ENCODE peak calls at places on chromosomes 16 and 17, in seven cellular contexts. H is lower leg skin, Q is AG04449, Z is progenitor cell of endocrine pancreas, L is kidney, O is RWPE1, R is GM12865. P is an unnamed sample.

GRCh38 chr17:17446666-17447155 is 30.1 kb upstream of the MED9 start:
- DNase-seq in R (no peak), Z (no peak), H (no peak), O (no peak), Q (no peak), L (no peak), P (no peak)

GRCh38 chr17:77449908-77450741 is 309.4 kb downstream of the SEC14L1 start:
- DNase-seq in L (no peak), H (peak), Z (no peak), Q (no peak), R (peak), O (peak), P (no peak)

GRCh38 chr16:426115-426905 is 861 bp downstream of the RAB11FIP3 start:
- DNase-seq in O (peak), L (no peak), H (no peak), Z (peak), R (peak), Q (no peak), P (no peak)

GRCh38 chr16:72894291-72895151 is 153.4 kb downstream of the ZFHX3 start:
- DNase-seq in Q (no peak), H (no peak), O (no peak), R (no peak), L (no peak), Z (no peak), P (peak)

GRCh38 chr16:66275795-66276428 is 90.6 kb upstream of the CDH5 start:
- DNase-seq in L (no peak), R (peak), Q (no peak), O (peak), Z (peak), H (no peak), P (no peak)

GRCh38 chr17:2700031-2700490 is 11.5 kb downstream of the CLUH start:
- DNase-seq in H (no peak), O (no peak), Q (no peak), Z (no peak), R (no peak), L (peak), P (peak)

GRCh38 chr17:65176646-65177409 is 39.7 kb downstream of the RGS9 start:
- DNase-seq in O (no peak), H (no peak), R (no peak), L (no peak), Q (no peak), Z (no peak), P (no peak)

GRCh38 chr17:57408064-57408811 is 151.9 kb downstream of the MSI2 start:
- DNase-seq in L (no peak), O (no peak), Q (no peak), Z (no peak), R (no peak), H (no peak), P (no peak)

GRCh38 chr17:62859146-62859545 is 51.0 kb upstream of the MARCHF10 start:
- DNase-seq in L (no peak), O (no peak), H (peak), Q (no peak), R (no peak), Z (no peak), P (no peak)

GRCh38 chr17:44071772-44072171 is 1.2 kb downstream of the G6PC3 start:
- DNase-seq in R (no peak), Q (no peak), O (no peak), Z (no peak), L (peak), H (peak), P (no peak)

GRCh38 chr16:27820646-27821345 is 242.7 kb downstream of the GSG1L start:
- DNase-seq in Z (no peak), H (no peak), O (no peak), R (no peak), Q (no peak), L (no peak), P (peak)

GRCh38 chr17:31388770-31389672 is 2.5 kb upstream of the RAB11FIP4 start:
- DNase-seq in Q (no peak), R (peak), L (no peak), Z (no peak), O (peak), H (no peak), P (no peak)

GRCh38 chr17:80204626-80205468 is 15.3 kb downstream of the SGSH start:
- DNase-seq in Q (no peak), O (no peak), Z (no peak), R (no peak), L (no peak), H (no peak), P (no peak)

GRCh38 chr17:80202197-80202596 is 17.9 kb downstream of the SGSH start:
- DNase-seq in Z (no peak), R (no peak), L (peak), H (no peak), O (no peak), Q (no peak), P (no peak)

GRCh38 chr17:80208050-80208449 is 12.1 kb downstream of the SGSH start:
- DNase-seq in H (no peak), L (no peak), Q (no peak), Z (no peak), R (no peak), O (no peak), P (peak)

GRCh38 chr17:80201446-80201845 is 18.7 kb downstream of the SGSH start:
- DNase-seq in H (no peak), Z (no peak), O (no peak), R (no peak), L (no peak), Q (no peak), P (no peak)

GRCh38 chr17:80203448-80204092 is 16.6 kb downstream of the SGSH start:
- DNase-seq in L (peak), R (no peak), H (no peak), Z (no peak), O (no peak), Q (no peak), P (no peak)
- TF ChIP-seq CTCF in L (no peak), R (no peak), H (no peak), Z (no peak), O (no peak), Q (no peak), P (no peak)

GRCh38 chr16:22191089-22191965 is 14.8 kb upstream of the EEF2K start:
- DNase-seq in Z (peak), O (peak), R (peak), Q (peak), L (peak), H (peak), P (peak)

GRCh38 chr16:22192261-22193133 is 13.6 kb upstream of the EEF2K start:
- DNase-seq in Z (no peak), L (peak), R (peak), O (peak), H (peak), Q (no peak), P (no peak)

GRCh38 chr16:22191966-22192260 is 14.2 kb upstream of the EEF2K start:
- DNase-seq in R (peak), Z (no peak), Q (no peak), O (no peak), L (no peak), H (no peak), P (no peak)

GRCh38 chr16:22194707-22195444 is 11.2 kb upstream of the EEF2K start:
- DNase-seq in R (peak), O (no peak), Q (no peak), L (no peak), Z (no peak), H (no peak), P (no peak)

DNA sequence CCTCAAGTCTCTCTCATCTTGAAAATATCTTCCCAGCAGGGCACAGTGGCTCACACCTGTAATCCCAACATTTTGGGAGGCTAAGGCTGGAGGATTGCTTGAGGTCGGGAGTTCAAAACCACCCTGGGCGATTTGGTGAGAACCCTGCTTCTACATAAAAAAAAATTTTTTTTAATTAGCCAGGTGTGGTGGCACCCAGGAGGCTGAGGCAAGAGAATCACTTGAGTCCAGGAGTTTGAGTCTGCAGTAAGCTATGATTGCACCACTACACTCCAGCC is 13.0 kb upstream of the EEF2K start:
- DNase-seq in R (no peak), O (no peak), Z (no peak), L (no peak), H (no peak), Q (no peak), P (no peak)
- TF ChIP-seq CTCF in R (no peak), O (no peak), Z (no peak), L (no peak), H (no peak), Q (no peak), P (no peak)

DNA sequence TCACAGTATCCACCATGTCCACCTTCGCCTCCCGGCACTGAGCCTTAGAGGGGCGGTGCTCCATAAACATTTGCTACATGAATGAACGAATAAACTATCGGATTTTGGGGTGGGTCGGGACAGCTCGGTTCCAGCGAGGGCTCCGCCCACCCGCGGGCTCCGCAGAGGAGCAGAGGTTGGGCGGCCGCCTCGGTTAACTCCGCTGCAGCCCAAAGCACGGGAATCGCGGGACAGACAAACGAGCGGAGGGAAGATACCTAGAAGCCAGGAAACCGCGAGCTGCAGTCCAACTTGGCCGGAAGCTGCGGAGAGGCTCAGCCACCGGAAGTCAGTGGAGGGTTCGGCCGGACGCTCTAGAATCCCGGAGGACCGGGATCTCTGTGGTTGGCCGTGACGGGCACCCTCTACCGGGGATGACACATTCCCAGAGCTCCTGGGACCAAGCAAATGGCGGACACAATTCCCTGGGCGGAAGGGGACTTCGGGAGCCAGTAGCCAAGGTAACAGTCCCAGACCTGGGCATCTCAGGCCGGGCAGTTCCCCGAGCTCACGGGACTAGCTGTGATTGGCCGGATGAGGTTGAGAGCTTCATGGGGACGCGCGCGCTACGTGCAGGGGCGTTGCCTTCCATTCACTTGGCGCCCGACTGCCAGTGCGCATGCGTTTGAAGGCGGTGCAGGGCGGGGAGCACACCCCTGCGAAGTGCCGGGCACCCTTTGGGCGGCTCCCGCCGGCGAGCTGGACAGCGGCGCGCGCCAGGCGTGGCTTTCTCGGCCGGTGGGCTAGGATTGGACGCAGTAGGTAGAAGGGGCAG is 489 bp upstream of the MAPK7 start:
- DNase-seq in O (peak), H (peak), Z (peak), Q (peak), L (peak), R (peak), P (peak)
- TF ChIP-seq CTCF in O (no peak), H (no peak), Z (no peak), Q (peak), L (peak), R (no peak), P (peak)

DNA sequence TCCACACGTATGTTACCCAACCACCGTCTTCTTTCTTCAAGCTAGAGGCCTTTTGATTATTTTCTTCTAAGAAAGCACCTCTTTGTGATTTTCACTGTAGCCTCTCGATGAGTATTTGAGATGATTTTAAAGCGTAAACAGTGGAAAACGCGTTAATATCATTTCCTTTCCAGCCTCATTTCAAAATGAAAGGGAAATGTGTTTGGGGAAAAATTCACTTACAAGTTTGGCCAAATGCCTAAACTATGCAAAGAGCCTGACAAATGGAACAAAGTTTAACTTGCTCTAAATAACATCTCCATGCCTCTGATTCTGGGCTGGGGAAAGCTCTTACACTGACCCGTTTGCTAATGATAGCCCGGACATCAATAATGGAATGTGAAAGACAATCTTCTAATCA is 43.3 kb downstream of the HS3ST2 start:
- DNase-seq in O (no peak), R (no peak), L (no peak), Q (no peak), H (no peak), Z (no peak), P (no peak)
- TF ChIP-seq CTCF in O (no peak), R (no peak), L (no peak), Q (no peak), H (no peak), Z (no peak), P (no peak)

GRCh38 chr16:71216714-71217113 is 13.8 kb downstream of the HYDIN start:
- DNase-seq in R (no peak), L (no peak), Z (no peak), O (no peak), Q (no peak), H (no peak), P (no peak)

GRCh38 chr16:71214771-71215381 is 15.6 kb downstream of the HYDIN start:
- DNase-seq in O (peak), Z (no peak), Q (no peak), H (no peak), R (peak), L (no peak), P (no peak)
- TF ChIP-seq CTCF in O (no peak), Z (no peak), Q (no peak), H (no peak), R (peak), L (no peak), P (peak)